ENCODE peak calls at places on chromosome 15, in four cellular contexts. C, N, Z and O are unnamed samples.

GRCh38 chr15:42921049-42921731 is 612 bp upstream of the TTBK2 start:
- DNase-seq in C (peak; percentile 22), Z (peak; percentile 7), N (no peak), O (no peak)

GRCh38 chr15:41852736-41853135 is 14.1 kb downstream of the PLA2G4B start:
- DNase-seq in Z (no peak), N (no peak), C (no peak), O (no peak)

GRCh38 chr15:72685925-72686794 is at the start of the genes BBS4 and HIGD2B:
- DNase-seq in C (peak; percentile 80), N (peak; percentile 81), Z (peak; percentile 80), O (peak; percentile 64)

GRCh38 chr15:70132148-70132547 is 34.4 kb upstream of the TLE3 start:
- DNase-seq in Z (no peak), N (no peak), C (no peak), O (no peak)

GRCh38 chr15:65981837-65982696 is 112.8 kb downstream of the RAB11A start:
- DNase-seq in Z (no peak), N (no peak), C (peak; percentile 73), O (no peak)

GRCh38 chr15:64634020-64634419 is 141.4 kb downstream of the RBPMS2 start:
- DNase-seq in N (no peak), Z (peak; percentile 16), C (peak; percentile 66), O (no peak)

GRCh38 chr15:68411276-68411675 is 20.7 kb downstream of the ITGA11 start:
- DNase-seq in C (no peak), N (no peak), Z (no peak), O (no peak)

GRCh38 chr15:66614456-66615174 is 48.8 kb upstream of the LCTL start:
- DNase-seq in C (no peak), Z (no peak), N (no peak), O (no peak)

GRCh38 chr15:88881781-88882180 is 13.6 kb downstream of the HAPLN3 start:
- DNase-seq in N (no peak), Z (no peak), C (no peak), O (no peak)

GRCh38 chr15:99279783-99280307 is 28.6 kb downstream of the LRRC28 start:
- DNase-seq in N (no peak), C (no peak), Z (no peak), O (peak; percentile 14)

GRCh38 chr15:43792761-43793493 is 807 bp downstream of the SERF2 start:
- DNase-seq in N (no peak), C (no peak), Z (no peak), O (no peak)

GRCh38 chr15:29681946-29682345 is 140.3 kb downstream of the TJP1 start:
- DNase-seq in Z (no peak), C (no peak), N (no peak), O (no peak)

GRCh38 chr15:75214293-75215096 is 12.8 kb downstream of the C15orf39 start:
- DNase-seq in C (no peak), N (no peak), Z (no peak), O (no peak)

GRCh38 chr15:100877551-100877950 is 2.1 kb upstream of the ALDH1A3 start:
- DNase-seq in Z (no peak), C (no peak), N (no peak), O (no peak)

GRCh38 chr15:56244237-56244810 is 645 bp upstream of the RFX7 start:
- DNase-seq in C (peak; percentile 68), Z (peak; percentile 46), N (peak; percentile 69), O (no peak)

GRCh38 chr15:74631935-74632560 is 16.4 kb downstream of the CLK3 start:
- DNase-seq in N (no peak), C (peak; percentile 79), Z (peak; percentile 41), O (no peak)

GRCh38 chr15:55743615-55743978 is 645 bp upstream of the PRTG start:
- DNase-seq in N (no peak), C (peak; percentile 22), Z (no peak), O (no peak)

GRCh38 chr15:67105065-67105951 is 39.9 kb downstream of the SMAD3 start:
- DNase-seq in N (peak; percentile 98), C (no peak), Z (peak; percentile 94), O (peak; percentile 94)

GRCh38 chr15:77819841-77820728 is 187.4 kb upstream of the LINGO1 start:
- DNase-seq in C (no peak), N (no peak), Z (no peak), O (no peak)

GRCh38 chr15:77838061-77838460 is 205.3 kb upstream of the LINGO1 start:
- DNase-seq in N (no peak), C (no peak), Z (no peak), O (no peak)

GRCh38 chr15:100663066-100663465 is 60.7 kb downstream of the ASB7 start:
- DNase-seq in Z (no peak), C (peak; percentile 37), N (no peak), O (no peak)

GRCh38 chr15:101172421-101173097 is 79.3 kb downstream of the CHSY1 start:
- DNase-seq in C (no peak), N (no peak), Z (no peak), O (no peak)

GRCh38 chr15:35032471-35032870 is 44.4 kb upstream of the ZNF770 start:
- DNase-seq in C (no peak), Z (no peak), N (no peak), O (no peak)

GRCh38 chr15:39195988-39196486 is 384.8 kb upstream of the THBS1 start:
- DNase-seq in Z (peak; percentile 55), N (peak; percentile 89), C (no peak), O (peak; percentile 92)

GRCh38 chr15:70535071-70535954 is 228.0 kb downstream of the UACA start:
- DNase-seq in C (peak; percentile 43), Z (no peak), N (no peak), O (no peak)

GRCh38 chr15:34620122-34620521 is 36.7 kb upstream of the GOLGA8B start:
- DNase-seq in Z (no peak), C (no peak), N (no peak), O (no peak)

GRCh38 chr15:25171111-25171811 is 216.5 kb downstream of the SNRPN start:
- DNase-seq in Z (no peak), N (no peak), C (no peak), O (no peak)

GRCh38 chr15:33377239-33377638 is 66.5 kb downstream of the RYR3 start:
- DNase-seq in N (no peak), C (no peak), Z (no peak), O (no peak)